ENCODE peak calls at places on chromosome 15, in eight cellular contexts. One of them, this sample, is unnamed.

GRCh38 chr15:52146776-52147175 is 34.2 kb upstream of the BCL2L10 start:
- DNase-seq in activated effector memory CD4-positive, alpha-beta T cell treated with Interleukin-2 at 50 U/mL for 16 hours: no peak
- DNase-seq in GM13977: no peak
- DNase-seq in SHP77: no peak
- DNase-seq in stimulated activated CD8-positive, alpha-beta memory T cell treated with anti-CD3 and anti-CD28 coated beads, Interleukin-12 subunit alpha, Interleukin-12 subunit beta, amount 100 ng/mL, for 1 hour: no peak
- DNase-seq in cardiac muscle cell: no peak
- DNase-seq in T-cell: no peak
- DNase-seq in NCI-H1092 treated with DMSO at 0.1 percent for 48 hours: no peak
- DNase-seq in this sample: no peak

GRCh38 chr15:58469432-58470353 is 37.9 kb downstream of the LIPC start:
- DNase-seq in NCI-H1092 treated with DMSO at 0.1 percent for 48 hours: no peak
- DNase-seq in T-cell: no peak
- DNase-seq in SHP77: no peak
- DNase-seq in GM13977: no peak
- DNase-seq in activated effector memory CD4-positive, alpha-beta T cell treated with Interleukin-2 at 50 U/mL for 16 hours: no peak
- DNase-seq in stimulated activated CD8-positive, alpha-beta memory T cell treated with anti-CD3 and anti-CD28 coated beads, Interleukin-12 subunit alpha, Interleukin-12 subunit beta, amount 100 ng/mL, for 1 hour: no peak
- DNase-seq in cardiac muscle cell: peak; percentile 98
- DNase-seq in this sample: no peak

GRCh38 chr15:83312046-83312445 is 27.6 kb upstream of the BNC1 start:
- DNase-seq in NCI-H1092 treated with DMSO at 0.1 percent for 48 hours: no peak
- DNase-seq in T-cell: no peak
- DNase-seq in cardiac muscle cell: no peak
- DNase-seq in GM13977: no peak
- DNase-seq in activated effector memory CD4-positive, alpha-beta T cell treated with Interleukin-2 at 50 U/mL for 16 hours: no peak
- DNase-seq in SHP77: no peak
- DNase-seq in stimulated activated CD8-positive, alpha-beta memory T cell treated with anti-CD3 and anti-CD28 coated beads, Interleukin-12 subunit alpha, Interleukin-12 subunit beta, amount 100 ng/mL, for 1 hour: no peak
- DNase-seq in this sample: no peak

GRCh38 chr15:74444106-74445062 is 10.6 kb upstream of the SEMA7A start:
- DNase-seq in GM13977: no peak
- DNase-seq in activated effector memory CD4-positive, alpha-beta T cell treated with Interleukin-2 at 50 U/mL for 16 hours: no peak
- DNase-seq in cardiac muscle cell: no peak
- DNase-seq in NCI-H1092 treated with DMSO at 0.1 percent for 48 hours: no peak
- DNase-seq in SHP77: no peak
- DNase-seq in stimulated activated CD8-positive, alpha-beta memory T cell treated with anti-CD3 and anti-CD28 coated beads, Interleukin-12 subunit alpha, Interleukin-12 subunit beta, amount 100 ng/mL, for 1 hour: no peak
- DNase-seq in T-cell: no peak
- DNase-seq in this sample: no peak

GRCh38 chr15:97547381-97547780 is 413.1 kb upstream of the ARRDC4 start:
- DNase-seq in cardiac muscle cell: no peak
- DNase-seq in GM13977: no peak
- DNase-seq in stimulated activated CD8-positive, alpha-beta memory T cell treated with anti-CD3 and anti-CD28 coated beads, Interleukin-12 subunit alpha, Interleukin-12 subunit beta, amount 100 ng/mL, for 1 hour: no peak
- DNase-seq in T-cell: no peak
- DNase-seq in SHP77: no peak
- DNase-seq in activated effector memory CD4-positive, alpha-beta T cell treated with Interleukin-2 at 50 U/mL for 16 hours: no peak
- DNase-seq in NCI-H1092 treated with DMSO at 0.1 percent for 48 hours: no peak
- DNase-seq in this sample: peak; percentile 13

GRCh38 chr15:44096596-44096995 is 98.5 kb downstream of the FRMD5 start:
- DNase-seq in activated effector memory CD4-positive, alpha-beta T cell treated with Interleukin-2 at 50 U/mL for 16 hours: no peak
- DNase-seq in T-cell: no peak
- DNase-seq in cardiac muscle cell: no peak
- DNase-seq in SHP77: no peak
- DNase-seq in stimulated activated CD8-positive, alpha-beta memory T cell treated with anti-CD3 and anti-CD28 coated beads, Interleukin-12 subunit alpha, Interleukin-12 subunit beta, amount 100 ng/mL, for 1 hour: no peak
- DNase-seq in NCI-H1092 treated with DMSO at 0.1 percent for 48 hours: no peak
- DNase-seq in GM13977: no peak
- DNase-seq in this sample: no peak

GRCh38 chr15:74397239-74398068 is 30.0 kb upstream of the CYP11A1 start:
- DNase-seq in activated effector memory CD4-positive, alpha-beta T cell treated with Interleukin-2 at 50 U/mL for 16 hours: no peak
- DNase-seq in NCI-H1092 treated with DMSO at 0.1 percent for 48 hours: no peak
- DNase-seq in stimulated activated CD8-positive, alpha-beta memory T cell treated with anti-CD3 and anti-CD28 coated beads, Interleukin-12 subunit alpha, Interleukin-12 subunit beta, amount 100 ng/mL, for 1 hour: no peak
- DNase-seq in SHP77: no peak
- DNase-seq in GM13977: no peak
- DNase-seq in cardiac muscle cell: no peak
- DNase-seq in T-cell: no peak
- DNase-seq in this sample: no peak

GRCh38 chr15:69562564-69562963 is 109.9 kb downstream of the RPLP1 start:
- DNase-seq in activated effector memory CD4-positive, alpha-beta T cell treated with Interleukin-2 at 50 U/mL for 16 hours: no peak
- DNase-seq in NCI-H1092 treated with DMSO at 0.1 percent for 48 hours: peak; percentile 79
- DNase-seq in cardiac muscle cell: no peak
- DNase-seq in GM13977: no peak
- DNase-seq in SHP77: peak; percentile 81
- DNase-seq in T-cell: no peak
- DNase-seq in stimulated activated CD8-positive, alpha-beta memory T cell treated with anti-CD3 and anti-CD28 coated beads, Interleukin-12 subunit alpha, Interleukin-12 subunit beta, amount 100 ng/mL, for 1 hour: no peak
- DNase-seq in this sample: peak; percentile 55

GRCh38 chr15:100958326-100959065 is 39.3 kb downstream of the LRRK1 start:
- DNase-seq in GM13977: no peak
- DNase-seq in T-cell: no peak
- DNase-seq in stimulated activated CD8-positive, alpha-beta memory T cell treated with anti-CD3 and anti-CD28 coated beads, Interleukin-12 subunit alpha, Interleukin-12 subunit beta, amount 100 ng/mL, for 1 hour: no peak
- DNase-seq in cardiac muscle cell: peak; percentile 59
- DNase-seq in NCI-H1092 treated with DMSO at 0.1 percent for 48 hours: no peak
- DNase-seq in activated effector memory CD4-positive, alpha-beta T cell treated with Interleukin-2 at 50 U/mL for 16 hours: no peak
- DNase-seq in SHP77: no peak
- DNase-seq in this sample: no peak

GRCh38 chr15:52392008-52392687 is 96.5 kb upstream of the MYO5C start:
- DNase-seq in cardiac muscle cell: no peak
- DNase-seq in activated effector memory CD4-positive, alpha-beta T cell treated with Interleukin-2 at 50 U/mL for 16 hours: no peak
- DNase-seq in stimulated activated CD8-positive, alpha-beta memory T cell treated with anti-CD3 and anti-CD28 coated beads, Interleukin-12 subunit alpha, Interleukin-12 subunit beta, amount 100 ng/mL, for 1 hour: no peak
- DNase-seq in GM13977: no peak
- DNase-seq in T-cell: no peak
- DNase-seq in SHP77: no peak
- DNase-seq in NCI-H1092 treated with DMSO at 0.1 percent for 48 hours: no peak
- DNase-seq in this sample: no peak

GRCh38 chr15:29448320-29448719 is 178.7 kb upstream of the NSMCE3 start:
- DNase-seq in stimulated activated CD8-positive, alpha-beta memory T cell treated with anti-CD3 and anti-CD28 coated beads, Interleukin-12 subunit alpha, Interleukin-12 subunit beta, amount 100 ng/mL, for 1 hour: no peak
- DNase-seq in GM13977: no peak
- DNase-seq in SHP77: no peak
- DNase-seq in activated effector memory CD4-positive, alpha-beta T cell treated with Interleukin-2 at 50 U/mL for 16 hours: no peak
- DNase-seq in NCI-H1092 treated with DMSO at 0.1 percent for 48 hours: no peak
- DNase-seq in T-cell: no peak
- DNase-seq in cardiac muscle cell: no peak
- DNase-seq in this sample: no peak